ENCODE peak calls at places on chromosomes 12 and 14, in six cellular contexts. F is GM12892, L is K562, O is HepG2, H is H1, D is GM12878. X is an unnamed sample.

GRCh38 chr12:2960432-2960956 is 1.3 kb downstream of the TEAD4 start:
- DNase-seq in D (no peak), L (no peak), H (peak), O (peak), F (no peak), X (no peak)

GRCh38 chr12:21819236-21819635 is 44.7 kb upstream of the KCNJ8 start:
- DNase-seq in F (no peak), D (no peak), L (no peak), O (peak), H (no peak), X (no peak)

GRCh38 chr14:104080557-104081492 is 4.7 kb upstream of the ASPG start:
- DNase-seq in L (no peak), F (peak), H (no peak), O (no peak), D (no peak), X (no peak)

GRCh38 chr12:95646781-95647184 is 95.5 kb upstream of the USP44 start:
- DNase-seq in O (no peak), D (no peak), F (no peak), H (no peak), L (no peak), X (no peak)

GRCh38 chr12:70598467-70599194 is 38.6 kb downstream of the PTPRB start:
- DNase-seq in D (no peak), H (no peak), L (no peak), F (no peak), O (no peak), X (no peak)

GRCh38 chr14:69259531-69260245 is at the start of gene GALNT16:
- DNase-seq in O (no peak), F (peak), H (peak), D (no peak), L (peak), X (peak)

GRCh38 chr12:123937707-123938600 is 34.7 kb downstream of the CCDC92 start:
- DNase-seq in L (no peak), H (no peak), F (no peak), O (no peak), D (no peak), X (peak)

GRCh38 chr14:72611956-72612500 is 281.9 kb downstream of the DPF3 start:
- DNase-seq in H (peak), L (no peak), O (no peak), D (no peak), F (no peak), X (no peak)

GRCh38 chr12:110102255-110102654 is 21.9 kb upstream of the IFT81 start:
- DNase-seq in O (peak), L (peak), F (peak), H (peak), D (no peak), X (no peak)

GRCh38 chr12:85866929-85867776 is 6.9 kb upstream of the NTS start:
- DNase-seq in H (no peak), F (no peak), O (peak), D (no peak), L (peak), X (no peak)

GRCh38 chr14:56195727-56196126 is 77.5 kb downstream of the PELI2 start:
- DNase-seq in O (no peak), H (no peak), D (peak), F (peak), L (no peak), X (no peak)

GRCh38 chr12:64946132-64946829 is 121.8 kb downstream of the TBC1D30 start:
- DNase-seq in L (no peak), H (no peak), D (no peak), O (no peak), F (no peak), X (no peak)

GRCh38 chr12:14514946-14515345 is 52.7 kb downstream of the PLBD1 start:
- DNase-seq in D (no peak), F (no peak), H (no peak), L (no peak), O (no peak), X (no peak)

GRCh38 chr14:75454963-75455546 is 27.2 kb downstream of the JDP2 start:
- DNase-seq in H (no peak), D (no peak), F (no peak), L (peak), O (peak), X (no peak)

GRCh38 chr12:113152835-113153814 is 3.6 kb downstream of the CFAP73 start:
- DNase-seq in L (peak), F (peak), H (peak), D (no peak), O (peak), X (peak)

GRCh38 chr12:104578453-104578852 is 121.7 kb downstream of the CHST11 start:
- DNase-seq in F (no peak), H (no peak), L (peak), D (no peak), O (no peak), X (no peak)

GRCh38 chr12:28936711-28937110 is 212.4 kb upstream of the FAR2 start:
- DNase-seq in H (no peak), F (no peak), O (no peak), L (no peak), D (no peak), X (no peak)

GRCh38 chr14:77131206-77131605 is 10.4 kb downstream of the ZDHHC22 start:
- DNase-seq in L (no peak), D (no peak), H (no peak), O (no peak), F (no peak), X (no peak)

GRCh38 chr14:86858591-86858990 is 1134.4 kb downstream of the GALC start:
- DNase-seq in H (no peak), D (no peak), L (no peak), O (no peak), F (no peak), X (no peak)

GRCh38 chr12:47039079-47039478 is 40.3 kb upstream of the PCED1B start:
- DNase-seq in H (no peak), L (no peak), O (no peak), D (no peak), F (no peak), X (no peak)
- TF ChIP-seq POLR2A in H (no peak), L (no peak), O (no peak), D (no peak), F (no peak), X (no peak)

DNA sequence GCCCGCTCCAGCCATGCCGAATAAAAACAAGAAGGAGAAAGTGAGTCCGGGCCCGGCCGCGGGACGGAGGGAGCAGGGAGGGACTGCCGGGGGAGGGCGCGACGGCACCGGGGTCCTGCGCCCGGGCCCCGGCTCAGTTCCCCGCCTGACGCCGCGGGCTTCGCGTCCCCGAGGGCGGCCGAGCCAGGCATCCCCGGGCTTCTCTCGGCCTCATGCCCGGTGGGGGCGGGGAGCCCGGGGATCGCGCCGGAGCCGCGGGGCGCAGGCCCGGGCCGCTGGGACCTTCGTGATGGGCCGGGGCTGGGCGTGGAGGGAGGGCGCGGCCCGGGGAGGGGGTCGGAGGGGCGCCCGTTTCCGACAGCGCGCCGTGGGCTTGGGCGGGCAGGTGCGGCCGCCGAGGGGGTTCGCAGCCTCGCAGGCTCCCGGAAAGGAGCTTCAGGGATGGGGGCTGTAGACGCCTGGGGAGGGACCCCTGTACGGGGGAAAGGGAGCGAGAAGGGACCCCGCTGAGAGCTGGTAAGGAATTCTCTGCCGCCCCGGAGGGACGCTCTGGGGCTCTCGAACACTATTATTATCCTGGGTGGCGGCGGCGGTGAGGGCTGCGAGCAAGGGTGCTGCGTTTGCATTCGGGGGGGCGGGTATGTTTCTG is 496 bp downstream of the PPP2R5C start:
- DNase-seq in H (no peak), D (no peak), L (peak), F (peak), O (no peak), X (peak)
- TF ChIP-seq TAF1 in H (no peak), D (no peak), L (peak), F (no peak), O (no peak), X (no peak)

GRCh38 chr14:99603965-99604765 is at the start of gene CCDC85C:
- DNase-seq in H (peak), L (peak), F (peak), D (peak), O (peak), X (peak)
- TF ChIP-seq POLR2A in H (no peak), L (peak), F (no peak), D (peak), O (peak), X (no peak)

DNA sequence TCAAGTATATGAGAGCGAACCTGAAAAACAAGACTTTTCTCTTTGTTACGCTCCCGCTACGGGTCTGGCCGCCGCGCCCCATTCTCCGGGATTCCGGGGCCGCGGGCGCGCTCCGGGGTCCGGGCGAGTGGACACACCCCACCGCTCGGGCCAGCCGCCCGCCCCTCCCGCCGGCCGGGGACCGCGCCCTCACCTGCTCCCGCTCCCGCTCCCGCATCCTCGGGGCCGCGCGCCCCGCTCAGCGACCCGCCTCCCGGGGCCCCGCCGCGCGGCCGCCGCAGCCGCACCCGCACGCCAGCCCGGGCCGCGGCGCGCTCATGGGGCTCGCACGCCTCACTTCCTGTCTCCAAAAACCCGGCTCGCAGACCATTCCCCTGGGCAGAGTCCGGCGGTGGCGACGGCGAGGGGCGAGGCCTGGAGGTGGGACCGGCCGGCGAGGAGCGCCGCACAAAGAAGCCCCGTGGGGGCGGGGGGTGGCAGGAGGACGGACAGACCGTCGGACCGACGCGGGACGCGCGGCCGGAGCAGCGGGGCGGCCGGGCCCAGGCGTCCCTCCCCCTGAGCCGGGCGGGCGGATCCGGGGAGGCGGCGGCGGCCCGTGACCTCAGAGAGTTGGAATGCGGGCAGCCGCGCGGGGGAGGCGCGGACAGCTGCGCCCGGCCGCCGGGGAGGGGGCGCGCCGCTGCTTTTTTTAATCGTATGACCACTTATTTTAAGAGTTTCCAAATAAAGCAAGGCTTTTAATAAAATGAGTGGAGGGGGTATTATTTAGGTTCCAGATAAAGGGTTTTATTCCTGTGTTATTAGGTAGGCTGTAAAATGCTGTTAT is at the start of gene PTPN21:
- DNase-seq in L (peak), H (peak), O (peak), F (peak), D (no peak), X (peak)
- TF ChIP-seq TAF1 in L (peak), H (peak), O (no peak), F (no peak), D (no peak), X (no peak)

DNA sequence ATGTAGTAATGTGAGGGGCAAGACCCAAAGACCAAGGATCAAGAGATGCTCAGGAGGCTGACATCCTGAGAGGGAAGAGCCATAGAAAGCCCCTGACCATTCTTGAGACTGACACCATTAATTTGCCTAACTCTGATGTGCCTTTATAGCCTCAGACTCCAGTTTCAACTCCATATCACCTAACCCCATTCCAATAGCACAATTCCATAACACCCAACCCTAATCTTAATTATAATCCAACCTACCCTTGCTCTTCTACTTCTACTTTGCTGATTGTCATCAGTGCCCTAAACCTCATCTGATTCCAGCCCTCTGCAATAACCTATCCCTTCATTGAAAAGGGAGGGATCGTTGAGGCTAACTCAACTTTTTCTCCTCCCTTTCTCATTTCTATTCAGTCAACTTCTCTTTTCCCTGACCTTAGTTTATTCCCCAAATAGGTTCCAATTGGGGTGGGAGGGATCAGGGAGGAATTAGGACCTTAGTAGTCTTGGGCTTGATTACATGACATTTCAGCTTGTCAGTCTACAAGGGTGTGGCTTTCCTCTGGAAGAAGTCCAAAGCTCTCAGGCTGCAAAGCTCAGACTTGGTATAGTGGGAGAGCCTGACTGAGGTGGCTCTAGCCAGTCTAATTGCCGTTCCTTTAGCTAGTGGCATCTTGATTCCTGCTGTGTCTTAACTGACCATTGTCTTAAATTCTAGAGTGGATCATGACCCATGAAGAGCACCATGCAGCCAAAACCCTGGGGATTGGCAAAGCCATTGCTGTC is 3.1 kb downstream of the PFKM start:
- DNase-seq in H (no peak), L (no peak), O (no peak), F (no peak), D (no peak), X (no peak)
- TF ChIP-seq POLR2A in H (no peak), L (no peak), O (no peak), F (no peak), D (no peak), X (no peak)

DNA sequence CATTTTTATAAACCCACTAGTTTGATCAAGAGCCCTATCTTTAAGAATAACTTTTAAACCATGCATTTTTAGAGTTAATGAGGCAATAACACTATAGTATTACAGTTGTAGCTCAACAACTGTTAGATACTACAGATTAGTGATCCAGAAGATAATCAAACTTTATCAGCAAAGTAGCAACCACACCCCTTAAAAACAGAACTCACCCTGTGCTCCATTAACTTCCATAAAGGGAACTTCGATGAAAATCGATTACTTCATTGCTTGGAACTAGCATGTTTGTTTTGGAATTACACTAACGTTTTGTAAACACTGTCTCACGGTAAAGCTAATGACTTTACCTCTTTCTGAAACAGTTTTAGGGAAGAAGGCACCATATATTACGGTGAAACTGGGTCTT is 1.4 kb downstream of the SGPP1 start:
- DNase-seq in D (no peak), F (no peak), H (no peak), L (no peak), O (peak), X (no peak)
- TF ChIP-seq TAF1 in D (no peak), F (no peak), H (no peak), L (no peak), O (no peak), X (no peak)

DNA sequence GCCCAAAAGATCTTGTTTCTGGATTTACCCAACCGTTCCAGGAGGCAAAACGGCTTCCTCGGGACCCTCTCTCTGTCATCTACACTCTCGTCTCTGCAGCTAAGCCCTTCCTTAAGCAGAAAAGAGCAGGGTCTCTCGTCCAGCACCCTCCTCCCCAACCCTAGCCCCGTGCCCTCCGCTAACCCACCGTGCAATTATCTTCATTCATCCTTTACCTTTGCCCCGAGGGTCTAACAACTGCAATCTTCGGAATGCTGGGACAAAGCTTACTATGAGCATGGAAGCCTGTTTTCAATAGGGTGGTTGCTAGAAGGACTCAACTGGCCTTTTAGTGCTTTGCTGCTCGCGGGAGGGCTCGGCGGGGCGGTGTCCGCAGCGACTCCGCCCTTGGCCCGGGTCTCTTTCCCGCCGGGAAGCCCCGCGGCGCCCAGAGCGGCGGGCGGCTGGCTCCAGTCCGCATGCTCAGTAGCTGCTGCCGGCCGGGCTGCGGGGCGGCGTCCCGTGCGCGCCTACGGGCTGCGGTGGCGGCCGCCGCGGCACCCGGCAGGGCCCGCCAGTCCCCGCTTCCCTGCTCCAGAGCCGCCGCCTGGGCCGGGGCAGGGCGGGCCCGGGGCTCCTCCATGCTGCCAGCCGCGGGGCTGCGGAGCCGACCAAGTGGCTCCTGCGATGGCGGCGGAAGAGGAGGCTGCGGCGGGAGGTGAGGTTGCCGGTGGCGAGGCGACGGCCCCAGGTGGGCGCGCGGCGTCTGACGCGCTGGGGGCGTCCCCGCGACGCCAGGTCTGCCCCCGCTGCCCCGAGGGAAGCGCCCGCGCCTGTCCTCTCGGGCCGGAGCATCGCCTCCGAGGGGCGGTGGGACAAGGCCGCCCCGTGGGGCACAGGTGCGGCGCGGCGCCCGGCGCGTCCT is at the start of gene BMAL2:
- DNase-seq in O (peak), L (peak), D (no peak), H (peak), F (peak), X (peak)
- TF ChIP-seq POLR2A in O (no peak), L (no peak), D (peak), H (peak), F (peak), X (no peak)

GRCh38 chr12:50119387-50119786 is 7.4 kb downstream of the COX14 start:
- DNase-seq in F (no peak), H (no peak), O (no peak), L (no peak), D (no peak), X (no peak)
- TF ChIP-seq TAF1 in F (no peak), H (no peak), O (no peak), L (no peak), D (no peak), X (no peak)